ENCODE peak calls at places on chromosomes 1 and 21, in seven cellular contexts. L is breast epithelium, N is transverse colon, J is GM12878, C is uterus, K is Peyer's patch, S is IMR-90. Z is an unnamed sample.

GRCh38 chr1:197841828-197842573 is 60.4 kb upstream of the C1orf53 start:
- DNase-seq in S (peak), C (no peak), N (no peak), J (no peak), K (no peak), L (no peak), Z (no peak)

GRCh38 chr1:37410815-37411214 is 63.6 kb upstream of the ZC3H12A start:
- DNase-seq in K (no peak), N (no peak), L (no peak), J (no peak), S (peak), C (no peak), Z (no peak)

GRCh38 chr1:27137544-27138075 is 17.3 kb downstream of the SLC9A1 start:
- DNase-seq in S (no peak), J (no peak), K (peak), N (peak), L (peak), C (no peak), Z (no peak)

GRCh38 chr1:21337459-21337930 is 47.2 kb upstream of the ECE1 start:
- DNase-seq in N (no peak), J (no peak), L (no peak), S (no peak), C (no peak), K (no peak), Z (no peak)

GRCh38 chr1:109156916-109157385 is 43.0 kb downstream of the ELAPOR1 start:
- DNase-seq in J (no peak), K (no peak), S (no peak), L (peak), C (no peak), N (peak), Z (no peak)

GRCh38 chr1:183331095-183331742 is 87.0 kb downstream of the NMNAT2 start:
- DNase-seq in C (no peak), J (no peak), N (no peak), S (no peak), K (no peak), L (no peak), Z (no peak)

GRCh38 chr1:54273092-54273836 is 73.3 kb downstream of the MRPL37 start:
- DNase-seq in C (peak), L (no peak), K (no peak), N (peak), J (peak), S (peak), Z (peak)

GRCh38 chr1:23370270-23370743 is 671 bp upstream of the ZNF436 start:
- DNase-seq in S (no peak), J (no peak), N (no peak), L (no peak), K (no peak), C (no peak), Z (no peak)

GRCh38 chr1:85275701-85276289 is 637 bp downstream of the BCL10 start:
- DNase-seq in K (no peak), N (peak), L (no peak), S (peak), C (no peak), J (no peak), Z (no peak)

GRCh38 chr1:156656779-156657160 is 14.9 kb downstream of the BCAN start:
- DNase-seq in C (peak), S (no peak), L (no peak), N (no peak), J (no peak), K (no peak), Z (no peak)

GRCh38 chr1:89952021-89952995 is 42.6 kb upstream of the ZNF326 start:
- DNase-seq in J (no peak), N (no peak), K (no peak), S (peak), L (no peak), C (no peak), Z (no peak)

GRCh38 chr1:179935909-179936496 is 18.6 kb upstream of the CEP350 start:
- DNase-seq in C (no peak), S (no peak), L (no peak), J (no peak), K (no peak), N (no peak), Z (no peak)

GRCh38 chr1:82317671-82318070 is 516.9 kb downstream of the ADGRL2 start:
- DNase-seq in S (no peak), J (no peak), K (no peak), L (no peak), N (no peak), C (no peak), Z (peak)

GRCh38 chr1:6090996-6091822 is 45.5 kb downstream of the KCNAB2 start:
- DNase-seq in C (no peak), S (no peak), K (no peak), J (no peak), L (no peak), N (no peak), Z (no peak)

GRCh38 chr1:170742600-170742999 is 78.7 kb downstream of the PRRX1 start:
- DNase-seq in C (no peak), L (no peak), N (no peak), S (no peak), J (no peak), K (no peak), Z (no peak)

GRCh38 chr1:1293618-1294249 is 13.5 kb downstream of the SCNN1D start:
- DNase-seq in K (no peak), C (peak), N (no peak), J (no peak), S (no peak), L (no peak), Z (no peak)

GRCh38 chr1:204530932-204531331 is 14.7 kb downstream of the MDM4 start:
- DNase-seq in J (peak), C (no peak), K (no peak), N (no peak), L (no peak), S (peak), Z (no peak)

GRCh38 chr1:159790237-159790917 is 9.6 kb downstream of the DUSP23 start:
- DNase-seq in K (no peak), L (no peak), S (peak), N (no peak), C (no peak), J (no peak), Z (peak)

GRCh38 chr1:203522237-203522636 is 28.3 kb downstream of the OPTC start:
- DNase-seq in C (no peak), L (no peak), K (no peak), J (no peak), S (no peak), N (no peak), Z (no peak)

GRCh38 chr21:46538262-46538661 is 66.6 kb downstream of the S100B start:
- DNase-seq in K (no peak), N (no peak), S (no peak), L (peak), C (no peak), J (no peak), Z (no peak)

GRCh38 chr1:11930571-11931445 is 3.7 kb upstream of the PLOD1 start:
- DNase-seq in K (no peak), S (peak), J (no peak), N (no peak), C (no peak), L (no peak), Z (peak)

GRCh38 chr1:8497196-8497878 is 179.4 kb downstream of the SLC45A1 start:
- DNase-seq in J (no peak), N (no peak), C (no peak), K (no peak), S (peak), L (no peak), Z (no peak)

GRCh38 chr1:156559086-156559796 is 13.1 kb downstream of the IQGAP3 start:
- DNase-seq in L (no peak), S (no peak), J (no peak), K (no peak), N (no peak), C (no peak), Z (no peak)

GRCh38 chr1:62513013-62513412 is 76.2 kb downstream of the USP1 start:
- DNase-seq in J (no peak), K (no peak), S (no peak), N (no peak), L (no peak), C (no peak), Z (no peak)

GRCh38 chr21:36297938-36298572 is 21.9 kb upstream of the MORC3 start:
- DNase-seq in K (peak), J (peak), N (peak), L (peak), C (no peak), S (peak), Z (no peak)

GRCh38 chr1:32353886-32354570 is 8.3 kb downstream of the FAM229A start:
- DNase-seq in L (no peak), S (peak), N (no peak), K (no peak), J (no peak), C (peak), Z (no peak)

DNA sequence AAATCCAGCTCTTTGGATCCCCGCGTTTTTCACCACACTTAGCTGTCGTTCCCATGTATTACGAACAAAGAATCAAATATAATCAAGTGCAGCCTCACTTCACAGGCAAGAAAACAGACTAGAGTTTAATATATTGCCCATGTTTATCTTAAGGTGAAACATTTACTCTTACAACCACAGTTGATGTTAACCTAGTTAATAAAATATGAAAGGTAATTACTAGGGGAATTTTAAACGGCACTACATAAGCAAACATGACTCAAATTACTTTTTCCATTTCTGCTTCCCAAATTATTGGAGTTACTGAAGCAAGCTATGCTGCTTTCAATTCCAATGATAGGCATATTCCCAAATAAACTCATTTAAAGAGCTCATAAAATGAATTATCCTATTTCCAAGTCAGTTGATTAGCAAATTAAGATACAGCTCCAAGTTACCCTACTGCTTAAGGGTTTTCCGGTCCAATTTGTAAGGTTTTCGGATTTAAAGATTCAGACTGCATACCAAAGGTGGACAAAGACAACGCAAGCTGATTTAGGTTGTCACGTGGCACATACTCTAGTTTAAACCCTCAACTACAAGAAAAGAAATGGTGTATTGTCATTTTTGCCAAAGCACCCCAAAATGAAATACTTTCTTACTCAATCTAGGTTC is 5.9 kb downstream of the COX20 start:
- DNase-seq in N (no peak), K (no peak), C (no peak), L (no peak), S (no peak), J (no peak), Z (no peak)
- TF ChIP-seq POLR2A in N (no peak), K (no peak), C (no peak), L (no peak), S (no peak), J (no peak), Z (no peak)

GRCh38 chr1:224358288-224358687 is 1.6 kb downstream of the CNIH4 start:
- DNase-seq in C (no peak), K (no peak), L (no peak), J (no peak), S (no peak), N (no peak), Z (no peak)

GRCh38 chr1:224353975-224354930 is 2.4 kb upstream of the CNIH4 start:
- DNase-seq in N (no peak), J (no peak), K (no peak), S (peak), C (no peak), L (no peak), Z (no peak)

GRCh38 chr1:224359207-224359606 is 2.5 kb downstream of the CNIH4 start:
- DNase-seq in K (no peak), N (no peak), S (no peak), C (no peak), L (no peak), J (no peak), Z (no peak)

GRCh38 chr1:224357626-224358124 is 996 bp downstream of the CNIH4 start:
- DNase-seq in S (peak), C (no peak), N (no peak), K (no peak), L (no peak), J (no peak), Z (no peak)

GRCh38 chr1:224356685-224357625 is at the start of gene CNIH4:
- DNase-seq in J (peak), N (peak), C (peak), K (peak), L (peak), S (peak), Z (peak)
- TF ChIP-seq POLR2A in J (peak), N (peak), C (peak), K (peak), L (peak), S (peak), Z (peak)

DNA sequence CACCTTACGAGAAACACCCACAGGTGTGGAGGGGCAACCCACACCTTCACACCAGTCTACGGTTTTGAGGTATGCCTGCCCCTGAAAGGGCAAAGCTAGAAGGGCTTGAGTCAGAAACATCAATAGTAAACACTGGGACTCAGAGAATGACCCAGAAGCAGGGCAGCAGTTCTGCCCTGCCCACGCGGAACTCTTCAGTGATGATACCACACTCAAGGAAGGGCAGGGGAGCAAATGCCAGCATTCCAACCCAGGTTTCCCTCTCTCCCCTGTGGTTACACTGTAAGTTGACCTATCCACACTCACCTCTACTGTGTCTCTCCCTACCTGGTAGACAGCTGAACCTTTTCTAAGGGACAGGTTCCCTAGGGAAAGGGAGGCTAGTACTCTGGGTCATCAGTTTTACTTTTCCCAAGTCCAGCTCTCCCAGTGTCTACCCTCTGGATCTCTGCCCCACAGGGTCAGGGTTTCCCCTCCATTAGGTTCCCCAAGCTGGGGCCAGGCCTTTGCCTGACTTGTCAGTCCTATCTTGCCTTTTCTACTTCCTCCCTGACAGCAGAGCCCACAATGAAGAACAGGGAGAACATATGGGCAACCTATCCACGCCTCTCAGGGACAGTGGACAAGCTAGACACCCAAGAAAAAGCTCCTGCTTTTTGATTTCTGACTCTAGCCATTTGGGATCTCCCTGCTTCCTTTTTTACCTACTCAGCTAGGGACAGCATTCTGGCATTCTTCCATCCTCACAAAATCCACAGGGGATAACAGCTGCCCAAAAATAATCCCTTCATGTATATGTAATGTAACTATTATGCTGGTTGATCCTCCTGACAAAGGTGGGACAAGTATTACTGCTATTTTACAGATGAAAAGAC is 3.0 kb downstream of the F11R start:
- DNase-seq in K (no peak), N (no peak), S (no peak), C (no peak), J (no peak), L (no peak), Z (no peak)
- TF ChIP-seq POLR2A in K (no peak), N (no peak), S (no peak), C (no peak), J (no peak), L (no peak), Z (no peak)

GRCh38 chr1:93567255-93567918 is 114.2 kb downstream of the BCAR3 start:
- DNase-seq in C (peak), J (no peak), K (no peak), L (no peak), N (no peak), S (peak), Z (peak)
- TF ChIP-seq POLR2A in C (no peak), J (no peak), K (no peak), L (no peak), N (no peak), S (no peak), Z (no peak)

DNA sequence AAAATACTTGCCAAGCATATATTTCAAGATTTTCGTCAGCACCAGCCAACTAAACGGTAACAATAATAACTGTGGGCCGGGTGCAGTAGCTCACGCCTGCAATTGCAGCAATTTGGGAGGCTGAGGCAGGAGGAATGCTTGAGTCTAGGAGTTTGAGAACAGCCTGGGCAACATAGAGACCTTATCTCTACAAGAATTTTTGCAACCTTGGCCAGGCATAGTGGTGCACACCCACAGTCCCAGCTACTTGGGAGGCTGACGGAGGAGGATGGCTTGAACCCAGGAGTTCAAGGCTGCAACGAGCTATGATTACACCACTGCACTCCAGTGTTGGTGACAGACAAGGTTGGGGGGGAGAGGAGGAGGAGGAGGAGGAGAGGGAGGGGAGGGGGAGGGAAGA is 145.0 kb upstream of the TIAM1 start:
- DNase-seq in S (no peak), K (no peak), J (no peak), L (no peak), C (no peak), N (no peak), Z (no peak)
- TF ChIP-seq POLR2A in S (no peak), K (no peak), J (no peak), L (no peak), C (no peak), N (no peak), Z (no peak)

DNA sequence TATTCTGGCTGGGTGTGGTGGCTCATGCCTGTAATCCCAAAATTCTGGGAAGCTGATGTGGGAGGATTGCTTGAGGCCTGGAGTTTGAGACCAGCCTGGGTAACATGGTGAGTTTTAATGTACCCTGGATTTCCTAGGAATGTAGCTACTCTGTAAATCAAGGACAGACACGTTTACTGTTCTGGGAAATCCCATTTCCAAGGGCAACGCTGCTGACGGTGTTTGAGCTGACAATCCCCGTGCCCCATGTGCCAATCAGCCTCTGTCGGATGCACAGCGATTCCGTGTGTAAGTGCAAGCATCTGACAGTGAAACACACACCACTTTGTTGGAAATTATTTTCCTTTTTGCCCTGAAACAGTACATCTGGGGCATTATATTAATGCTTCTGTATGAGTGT is 8.1 kb downstream of the CORT start:
- DNase-seq in L (no peak), K (no peak), S (no peak), N (no peak), J (no peak), C (no peak), Z (no peak)
- TF ChIP-seq POLR2A in L (no peak), K (no peak), S (no peak), N (no peak), J (no peak), C (no peak), Z (no peak)

GRCh38 chr1:3922851-3923250 is 22.8 kb upstream of the C1orf174 start:
- DNase-seq in N (no peak), J (no peak), K (no peak), S (no peak), L (no peak), C (no peak), Z (no peak)

GRCh38 chr1:3924871-3925655 is 25.0 kb upstream of the C1orf174 start:
- DNase-seq in J (no peak), N (no peak), L (no peak), S (peak), C (no peak), K (no peak), Z (no peak)

GRCh38 chr1:3925762-3926161 is 25.7 kb upstream of the C1orf174 start:
- DNase-seq in N (no peak), C (no peak), S (no peak), K (peak), L (no peak), J (no peak), Z (no peak)

GRCh38 chr1:3923378-3924185 is 23.5 kb upstream of the C1orf174 start:
- DNase-seq in K (peak), L (no peak), S (no peak), N (no peak), C (no peak), J (no peak), Z (no peak)

DNA sequence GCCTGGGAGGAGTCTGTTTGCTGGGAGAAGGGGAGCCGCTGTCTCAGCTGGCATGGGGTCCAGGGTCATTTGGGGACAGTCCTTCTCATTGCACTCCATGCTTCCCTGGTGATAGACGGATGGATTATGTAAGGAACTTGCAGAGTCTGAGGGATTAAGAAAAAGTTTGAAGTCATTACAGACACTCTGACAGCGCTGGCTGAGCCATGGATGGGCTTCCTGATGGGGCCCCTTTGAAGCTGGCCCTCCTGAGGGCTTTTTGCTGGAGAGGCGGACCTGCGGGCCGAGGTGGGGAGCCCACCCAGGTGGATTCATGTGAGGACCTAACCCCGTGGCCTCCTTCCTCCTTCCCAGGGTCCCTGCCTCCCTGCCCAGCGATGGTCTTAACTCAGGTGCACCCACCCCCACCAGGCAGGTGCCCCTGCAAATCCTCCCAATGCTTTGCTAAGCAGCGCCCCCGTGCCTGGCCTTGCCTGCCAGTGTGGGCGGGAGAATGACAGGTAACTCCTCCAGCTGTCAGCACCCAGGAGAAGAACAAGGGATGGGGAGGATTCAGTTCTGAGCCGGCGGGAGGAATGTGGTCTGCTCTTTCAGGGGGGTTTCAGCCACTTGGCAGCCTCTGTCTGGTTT is 24.2 kb upstream of the C1orf174 start:
- DNase-seq in N (no peak), L (no peak), J (no peak), C (no peak), S (no peak), K (no peak), Z (no peak)
- TF ChIP-seq POLR2A in N (no peak), L (no peak), J (no peak), C (no peak), S (no peak), K (no peak), Z (no peak)